ENCODE peak calls at places on chromosomes 1 and 21, in ten cellular contexts. V, F, Y, D, X, E, M, Q, P and W are unnamed samples.

GRCh38 chr1:30883389-30884172 is 25.0 kb downstream of the SDC3 start:
- DNase-seq in V (no peak), F (no peak), Y (no peak), D (no peak), X (no peak), E (peak), M (no peak), Q (no peak), P (no peak), W (no peak)

GRCh38 chr1:56566994-56567393 is 12.4 kb downstream of the PLPP3 start:
- DNase-seq in V (no peak), F (peak), Y (no peak), D (no peak), X (no peak), E (no peak), M (no peak), Q (no peak), P (no peak), W (no peak)

GRCh38 chr1:28259935-28260802 is 851 bp downstream of the SESN2 start:
- DNase-seq in V (peak), F (peak), Y (no peak), D (peak), X (peak), E (peak), M (peak), Q (peak), P (peak), W (peak)

GRCh38 chr1:40059292-40059959 is 18.9 kb downstream of the CAP1 start:
- DNase-seq in V (peak), F (no peak), Y (no peak), D (no peak), X (peak), E (no peak), M (peak), Q (no peak), P (no peak), W (no peak)

GRCh38 chr1:42043182-42043581 is 110.0 kb upstream of the GUCA2B start:
- DNase-seq in V (no peak), F (no peak), Y (no peak), D (no peak), X (no peak), E (no peak), M (no peak), Q (no peak), P (no peak), W (no peak)

GRCh38 chr1:205335692-205336091 is 14.1 kb upstream of the NUAK2 start:
- DNase-seq in V (peak), F (peak), Y (peak), D (peak), X (peak), E (peak), M (peak), Q (peak), P (peak), W (peak)

GRCh38 chr1:61082336-61083013 is at the start of gene NFIA:
- DNase-seq in V (peak), F (no peak), Y (no peak), D (peak), X (peak), E (peak), M (peak), Q (peak), P (peak), W (no peak)

GRCh38 chr1:238582816-238583215 is 692.1 kb upstream of the ZP4 start:
- DNase-seq in V (no peak), F (no peak), Y (no peak), D (no peak), X (no peak), E (no peak), M (no peak), Q (no peak), P (no peak), W (no peak)

GRCh38 chr1:203039609-203040517 is 13.6 kb downstream of the PPFIA4 start:
- DNase-seq in V (peak), F (no peak), Y (no peak), D (no peak), X (no peak), E (no peak), M (peak), Q (no peak), P (peak), W (no peak)

GRCh38 chr1:84712288-84712874 is 22.1 kb upstream of the SSX2IP start:
- DNase-seq in V (no peak), F (no peak), Y (no peak), D (peak), X (peak), E (no peak), M (no peak), Q (no peak), P (no peak), W (peak)

GRCh38 chr1:221040716-221041275 is 161.6 kb downstream of the HLX start:
- DNase-seq in V (peak), F (no peak), Y (no peak), D (no peak), X (no peak), E (no peak), M (no peak), Q (no peak), P (no peak), W (no peak)

GRCh38 chr1:31934251-31934650 is 3.9 kb downstream of the PTP4A2 start:
- DNase-seq in V (no peak), F (no peak), Y (no peak), D (no peak), X (no peak), E (no peak), M (no peak), Q (no peak), P (no peak), W (no peak)

GRCh38 chr1:212284332-212284743 is 872 bp upstream of the PPP2R5A start:
- DNase-seq in V (no peak), F (no peak), Y (peak), D (peak), X (peak), E (no peak), M (no peak), Q (no peak), P (no peak), W (no peak)

GRCh38 chr1:3981261-3981660 is 81.2 kb upstream of the C1orf174 start:
- DNase-seq in V (no peak), F (no peak), Y (no peak), D (no peak), X (no peak), E (no peak), M (no peak), Q (no peak), P (no peak), W (no peak)

GRCh38 chr1:226248091-226248490 is 24.6 kb downstream of the MIXL1 start:
- DNase-seq in V (no peak), F (no peak), Y (no peak), D (peak), X (peak), E (no peak), M (peak), Q (no peak), P (no peak), W (no peak)

GRCh38 chr1:33177996-33178540 is 3.8 kb downstream of the TRIM62 start:
- DNase-seq in V (no peak), F (peak), Y (no peak), D (no peak), X (no peak), E (no peak), M (no peak), Q (no peak), P (no peak), W (no peak)

GRCh38 chr1:14108356-14109275 is 408.6 kb downstream of the PRDM2 start:
- DNase-seq in V (no peak), F (no peak), Y (no peak), D (no peak), X (no peak), E (no peak), M (no peak), Q (peak), P (peak), W (no peak)

GRCh38 chr1:193677874-193678273 is 491.5 kb upstream of the B3GALT2 start:
- DNase-seq in V (no peak), F (no peak), Y (no peak), D (no peak), X (no peak), E (no peak), M (no peak), Q (no peak), P (no peak), W (no peak)

GRCh38 chr21:45637883-45638282 is 5.6 kb upstream of the PCBP3 start:
- DNase-seq in V (no peak), F (no peak), Y (no peak), D (no peak), X (no peak), E (no peak), M (no peak), Q (no peak), P (no peak), W (no peak)

GRCh38 chr21:38356898-38357297 is 100.1 kb downstream of the KCNJ15 start:
- DNase-seq in V (no peak), F (no peak), Y (no peak), D (no peak), X (no peak), E (no peak), M (no peak), Q (no peak), P (no peak), W (no peak)

GRCh38 chr1:31709060-31709459 is 5.2 kb upstream of the COL16A1 start:
- DNase-seq in V (no peak), F (no peak), Y (no peak), D (no peak), X (no peak), E (no peak), M (no peak), Q (no peak), P (no peak), W (no peak)

GRCh38 chr21:23585419-23585818 is 2021.9 kb downstream of the MRPL39 start:
- DNase-seq in V (no peak), F (no peak), Y (no peak), D (no peak), X (no peak), E (no peak), M (peak), Q (no peak), P (no peak), W (no peak)

GRCh38 chr1:14672030-14672429 is 73.5 kb downstream of the KAZN start:
- DNase-seq in V (no peak), F (no peak), Y (no peak), D (no peak), X (no peak), E (no peak), M (no peak), Q (no peak), P (no peak), W (no peak)

GRCh38 chr1:223556414-223557124 is 108.9 kb downstream of the CAPN8 start:
- DNase-seq in V (peak), F (no peak), Y (no peak), D (peak), X (peak), E (no peak), M (peak), Q (peak), P (peak), W (no peak)

GRCh38 chr1:68104155-68104554 is 53.7 kb upstream of the DIRAS3 start:
- DNase-seq in V (no peak), F (no peak), Y (no peak), D (no peak), X (peak), E (no peak), M (no peak), Q (peak), P (no peak), W (no peak)

GRCh38 chr1:1216770-1217620 is 3.0 kb upstream of the TNFRSF4 start:
- DNase-seq in V (no peak), F (no peak), Y (no peak), D (no peak), X (no peak), E (no peak), M (no peak), Q (no peak), P (no peak), W (no peak)

GRCh38 chr1:237814319-237814924 is 76.3 kb downstream of the ZP4 start:
- DNase-seq in V (peak), F (no peak), Y (no peak), D (no peak), X (peak), E (no peak), M (no peak), Q (no peak), P (peak), W (no peak)

GRCh38 chr1:236058141-236058626 is 6.7 kb downstream of the NID1 start:
- DNase-seq in V (no peak), F (no peak), Y (no peak), D (peak), X (peak), E (no peak), M (no peak), Q (no peak), P (no peak), W (no peak)

GRCh38 chr1:224626042-224626441 is 9.9 kb downstream of the CNIH3 start:
- DNase-seq in V (no peak), F (no peak), Y (peak), D (peak), X (peak), E (no peak), M (no peak), Q (no peak), P (no peak), W (no peak)

GRCh38 chr1:157073944-157074685 is 25.5 kb downstream of the ETV3L start:
- DNase-seq in V (peak), F (peak), Y (peak), D (peak), X (peak), E (peak), M (peak), Q (no peak), P (peak), W (peak)

GRCh38 chr1:204262506-204263239 is 48.9 kb upstream of the GOLT1A start:
- DNase-seq in V (no peak), F (no peak), Y (no peak), D (no peak), X (no peak), E (no peak), M (no peak), Q (no peak), P (no peak), W (no peak)

GRCh38 chr1:69915347-69915746 is 290.0 kb downstream of the LRRC40 start:
- DNase-seq in V (no peak), F (no peak), Y (no peak), D (no peak), X (peak), E (no peak), M (no peak), Q (no peak), P (no peak), W (peak)

GRCh38 chr1:107264561-107264960 is 123.7 kb downstream of the NTNG1 start:
- DNase-seq in V (no peak), F (no peak), Y (no peak), D (no peak), X (peak), E (no peak), M (no peak), Q (no peak), P (no peak), W (no peak)

GRCh38 chr1:213666113-213666512 is 321.7 kb upstream of the PROX1 start:
- DNase-seq in V (no peak), F (no peak), Y (no peak), D (no peak), X (no peak), E (no peak), M (no peak), Q (peak), P (no peak), W (no peak)

GRCh38 chr1:236753554-236753953 is 41.5 kb upstream of the MTR start:
- DNase-seq in V (peak), F (no peak), Y (no peak), D (peak), X (peak), E (no peak), M (peak), Q (peak), P (peak), W (peak)

GRCh38 chr1:25586181-25586588 is 30.4 kb upstream of the MAN1C1 start:
- DNase-seq in V (no peak), F (no peak), Y (no peak), D (no peak), X (no peak), E (no peak), M (no peak), Q (no peak), P (no peak), W (no peak)

GRCh38 chr1:117967472-117967871 is 37.9 kb downstream of the WDR3 start:
- DNase-seq in V (peak), F (no peak), Y (no peak), D (peak), X (peak), E (no peak), M (no peak), Q (peak), P (peak), W (peak)

GRCh38 chr1:225877570-225877969 is 4.6 kb downstream of the TMEM63A start:
- DNase-seq in V (peak), F (peak), Y (no peak), D (peak), X (peak), E (peak), M (peak), Q (no peak), P (peak), W (peak)